ENCODE peak calls at places on chromosomes 6 and 20, in five cellular contexts. H, U, I, T and A are unnamed samples.

GRCh38 chr20:32252189-32252588 is 25.3 kb upstream of the KIF3B start:
- DNase-seq in T (no peak), U (no peak), H (no peak), I (peak), A (no peak)

GRCh38 chr6:47180633-47181032 is 129.1 kb downstream of the TNFRSF21 start:
- DNase-seq in H (no peak), U (peak), I (no peak), T (no peak), A (peak)

GRCh38 chr6:109944448-109944847 is 33.7 kb upstream of the GPR6 start:
- DNase-seq in U (peak), I (no peak), T (no peak), H (peak), A (no peak)

GRCh38 chr20:3042621-3043020 is 801 bp upstream of the GNRH2 start:
- DNase-seq in I (no peak), H (no peak), U (no peak), T (no peak), A (no peak)

GRCh38 chr6:47047479-47048411 is 5.6 kb upstream of the ADGRF1 start:
- DNase-seq in U (peak), T (peak), I (peak), H (peak), A (peak)

GRCh38 chr20:61937146-61937962 is 128.3 kb downstream of the TAF4 start:
- DNase-seq in U (no peak), I (no peak), H (no peak), T (no peak), A (no peak)

GRCh38 chr20:8218861-8219260 is 86.8 kb downstream of the PLCB1 start:
- DNase-seq in I (no peak), T (no peak), H (no peak), U (no peak), A (peak)

GRCh38 chr20:6665621-6666345 is 101.7 kb upstream of the BMP2 start:
- DNase-seq in H (no peak), U (no peak), I (no peak), T (no peak), A (no peak)

GRCh38 chr6:123547216-123547978 is 89.4 kb downstream of the TRDN start:
- DNase-seq in H (no peak), I (no peak), T (no peak), U (no peak), A (no peak)

GRCh38 chr6:87029711-87030314 is 65.1 kb downstream of the CGA start:
- DNase-seq in H (no peak), I (peak), U (peak), T (peak), A (peak)

GRCh38 chr6:53359843-53360834 is 11.4 kb upstream of the ELOVL5 start:
- DNase-seq in U (no peak), T (no peak), I (peak), H (no peak), A (peak)

GRCh38 chr6:162940426-162940825 is 212.7 kb downstream of the PACRG start:
- DNase-seq in I (no peak), U (no peak), T (no peak), H (no peak), A (no peak)

GRCh38 chr6:105431226-105431625 is 28.3 kb upstream of the PREP start:
- DNase-seq in I (peak), T (peak), U (peak), H (peak), A (peak)

GRCh38 chr20:24862186-24862585 is 86.9 kb upstream of the CST7 start:
- DNase-seq in I (no peak), T (no peak), H (no peak), U (no peak), A (no peak)

GRCh38 chr6:142570221-142570671 is 268.4 kb downstream of the ADGRG6 start:
- DNase-seq in H (no peak), T (no peak), U (peak), I (no peak), A (peak)

GRCh38 chr20:46558511-46558959 is 8.1 kb upstream of the OCSTAMP start:
- DNase-seq in H (no peak), T (no peak), I (no peak), U (peak), A (peak)

GRCh38 chr6:33589723-33590530 is 9.9 kb upstream of the BAK1 start:
- DNase-seq in T (no peak), U (peak), I (peak), H (no peak), A (peak)

GRCh38 chr6:16909599-16910360 is 148.5 kb upstream of the ATXN1 start:
- DNase-seq in H (no peak), T (no peak), I (no peak), U (no peak), A (peak)

GRCh38 chr20:10511166-10511506 is 76.0 kb downstream of the SLX4IP start:
- DNase-seq in H (no peak), T (no peak), I (no peak), U (peak), A (no peak)

GRCh38 chr6:20302168-20302567 is 89.9 kb upstream of the MBOAT1 start:
- DNase-seq in T (no peak), U (no peak), H (no peak), I (no peak), A (no peak)

GRCh38 chr20:19129976-19130612 is 82.3 kb upstream of the SLC24A3 start:
- DNase-seq in H (no peak), I (no peak), T (peak), U (no peak), A (no peak)

GRCh38 chr20:49690899-49691620 is 22.6 kb downstream of the B4GALT5 start:
- DNase-seq in U (peak), I (no peak), T (no peak), H (no peak), A (peak)

GRCh38 chr6:90977513-90977912 is 390.6 kb upstream of the MAP3K7 start:
- DNase-seq in U (no peak), I (no peak), H (no peak), T (no peak), A (no peak)

GRCh38 chr6:157895585-157895984 is 72.5 kb downstream of the SNX9 start:
- DNase-seq in U (no peak), H (no peak), I (no peak), T (no peak), A (no peak)

GRCh38 chr6:6714498-6715360 is 126.2 kb downstream of the LY86 start:
- DNase-seq in H (no peak), U (no peak), I (no peak), T (no peak), A (no peak)

DNA sequence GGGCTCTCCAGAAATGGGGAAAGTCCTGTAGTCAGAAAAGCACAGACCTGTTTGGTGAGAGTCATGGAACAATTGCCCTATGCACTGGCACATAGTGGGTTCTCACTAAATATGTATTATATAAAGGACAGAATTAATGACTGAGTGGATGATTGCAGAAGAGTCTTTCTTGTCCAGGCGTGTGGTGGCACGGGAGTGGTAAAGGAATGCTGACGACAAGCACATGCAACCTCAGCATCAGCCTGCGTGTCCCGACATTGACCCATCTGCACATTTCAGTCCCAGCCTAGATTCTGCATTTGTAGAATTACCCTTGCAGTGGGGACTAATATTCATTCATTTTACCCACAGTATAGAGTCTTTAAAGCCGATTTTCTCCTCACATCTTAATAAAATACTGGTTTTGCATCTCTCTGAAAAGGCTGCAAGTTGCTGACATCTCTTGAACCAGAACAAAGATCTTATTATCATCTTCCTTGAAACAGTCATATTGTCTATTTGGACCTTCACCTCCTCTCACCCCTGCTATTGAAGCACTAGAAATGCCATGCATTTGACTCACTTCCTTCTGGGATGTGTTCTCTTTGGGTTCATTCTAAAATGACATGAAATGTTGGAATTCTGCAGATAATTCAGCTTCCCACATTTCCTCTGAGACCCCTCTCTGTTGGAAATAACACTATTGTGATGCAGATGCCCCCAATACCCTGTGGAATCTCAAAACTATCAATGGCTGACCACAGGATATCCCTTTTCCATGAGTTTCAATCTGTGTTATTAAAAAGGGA is 883.6 kb upstream of the FLRT3 start:
- DNase-seq in H (no peak), U (peak), I (no peak), T (no peak), A (peak)
- H3K27ac ChIP-seq in H (no peak), U (no peak), I (no peak), T (no peak), A (peak)

GRCh38 chr6:28001751-28002150 is 44.7 kb downstream of the OR2B6 start:
- DNase-seq in U (no peak), T (no peak), I (no peak), H (no peak), A (no peak)

GRCh38 chr6:28003661-28004060 is 46.6 kb downstream of the OR2B6 start:
- DNase-seq in H (no peak), I (no peak), T (no peak), U (peak), A (no peak)

GRCh38 chr6:28001351-28001750 is 44.3 kb downstream of the OR2B6 start:
- DNase-seq in H (no peak), I (no peak), U (no peak), T (no peak), A (no peak)

GRCh38 chr6:28003059-28003458 is 46.0 kb downstream of the OR2B6 start:
- DNase-seq in T (no peak), U (no peak), I (no peak), H (no peak), A (no peak)

GRCh38 chr6:28002181-28002580 is 45.1 kb downstream of the OR2B6 start:
- DNase-seq in U (peak), H (no peak), I (no peak), T (no peak), A (no peak)
- H3K27ac ChIP-seq in U (no peak), H (no peak), I (no peak), T (no peak), A (no peak)

DNA sequence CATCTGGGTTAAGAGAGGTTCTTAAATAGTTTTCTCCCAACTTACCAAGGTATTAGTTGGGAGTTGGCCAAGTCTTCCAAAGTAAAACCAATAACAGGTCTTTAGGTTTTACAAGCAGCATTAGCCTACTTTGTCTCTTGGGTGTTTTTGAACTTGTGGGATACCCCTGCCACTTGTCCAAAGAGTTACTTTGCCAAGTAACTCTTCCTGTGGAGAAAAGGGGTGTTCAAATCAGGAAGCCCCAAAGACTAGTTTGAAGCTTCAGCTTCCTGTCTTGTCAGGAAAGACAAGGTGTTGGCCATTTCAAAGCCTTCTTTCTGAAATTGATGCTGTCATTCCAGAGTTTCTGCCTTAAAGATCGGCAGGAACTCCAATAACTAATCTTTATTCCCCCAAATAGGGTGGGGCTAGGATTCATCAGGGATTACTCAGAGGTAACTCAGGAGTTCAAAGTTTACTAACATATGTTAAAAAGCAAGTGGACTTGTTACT is 822 bp downstream of the RAB22A start:
- DNase-seq in U (peak), H (no peak), I (peak), T (no peak), A (no peak)
- H3K27ac ChIP-seq in U (peak), H (no peak), I (peak), T (peak), A (peak)

GRCh38 chr6:82385546-82385945 is 21.9 kb downstream of the TPBG start:
- DNase-seq in H (no peak), U (no peak), T (no peak), I (no peak), A (no peak)

GRCh38 chr6:82381278-82381677 is 17.7 kb downstream of the TPBG start:
- DNase-seq in H (no peak), T (no peak), I (no peak), U (no peak), A (no peak)

GRCh38 chr6:82380566-82381185 is 17.1 kb downstream of the TPBG start:
- DNase-seq in U (no peak), I (no peak), T (no peak), H (no peak), A (no peak)

GRCh38 chr6:82385961-82386360 is 22.3 kb downstream of the TPBG start:
- DNase-seq in U (peak), I (no peak), H (no peak), T (no peak), A (no peak)

GRCh38 chr6:82385102-82385501 is 21.5 kb downstream of the TPBG start:
- DNase-seq in T (no peak), H (no peak), I (no peak), U (no peak), A (no peak)
- H3K27ac ChIP-seq in T (no peak), H (no peak), I (no peak), U (peak), A (no peak)

GRCh38 chr6:107941199-107941598 is 16.8 kb downstream of the SEC63 start:
- DNase-seq in T (no peak), U (no peak), I (no peak), H (no peak), A (no peak)
- H3K27ac ChIP-seq in T (no peak), U (no peak), I (no peak), H (no peak), A (no peak)

DNA sequence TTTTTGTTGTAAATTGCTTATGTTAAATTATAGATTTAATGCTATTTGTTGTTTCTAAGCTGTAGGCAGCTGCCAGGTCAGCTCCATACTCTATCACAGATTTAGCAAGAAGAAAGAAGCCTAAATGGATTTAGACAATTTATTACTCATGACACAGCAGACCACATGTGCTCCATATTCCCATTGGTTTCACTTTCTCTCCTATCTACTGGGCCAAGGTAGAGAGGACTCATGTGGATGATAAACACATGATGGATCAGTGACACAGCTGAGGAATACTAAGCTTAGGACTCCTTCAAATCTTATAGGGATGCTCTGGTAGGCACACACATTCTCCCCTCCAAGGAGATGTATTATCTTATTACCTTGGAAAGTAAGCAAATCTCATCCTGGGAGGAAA is 553.0 kb upstream of the ADGRB3 start:
- DNase-seq in T (no peak), H (no peak), I (no peak), U (no peak), A (peak)
- H3K27ac ChIP-seq in T (no peak), H (no peak), I (no peak), U (no peak), A (no peak)

DNA sequence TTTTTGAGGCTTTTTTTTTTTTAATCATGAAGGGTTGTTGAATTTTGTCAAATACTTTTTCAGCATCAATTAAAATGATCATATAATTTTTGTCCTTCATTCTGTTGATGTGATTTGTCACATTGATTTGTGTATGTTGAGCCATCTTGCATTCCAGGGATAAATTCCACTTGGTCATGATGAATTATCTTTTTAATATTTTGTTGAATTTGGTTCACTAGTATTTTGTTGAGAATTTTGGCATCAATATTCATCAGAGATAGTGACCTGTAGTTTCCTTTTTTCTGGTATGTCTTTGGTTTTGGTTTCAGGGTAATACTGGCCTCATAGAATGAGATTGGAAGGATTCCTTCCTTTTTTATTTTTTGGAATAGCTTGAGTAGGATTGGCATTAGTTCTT is 221.9 kb upstream of the ZNF217 start:
- DNase-seq in H (no peak), T (no peak), U (no peak), I (no peak), A (no peak)
- H3K27ac ChIP-seq in H (no peak), T (no peak), U (no peak), I (no peak), A (no peak)

DNA sequence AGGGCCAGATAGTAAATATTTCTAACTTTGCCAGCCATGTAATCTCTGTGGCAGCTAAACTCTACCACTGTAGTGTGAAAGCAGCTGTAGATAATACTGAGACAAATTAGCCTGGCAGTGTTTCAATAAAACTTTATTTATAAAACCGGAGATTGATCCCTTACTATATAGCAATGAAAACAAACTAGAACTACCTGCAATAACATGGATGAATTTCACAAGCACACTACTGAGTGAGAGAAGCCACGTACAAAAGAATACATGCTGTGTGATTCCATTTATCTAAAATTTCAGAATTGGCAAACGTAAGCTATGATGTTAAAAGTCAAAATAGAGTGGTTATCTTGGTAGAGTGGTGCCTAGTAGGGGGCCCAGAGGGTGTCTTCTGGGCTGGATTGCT is 198.7 kb upstream of the SGK1 start:
- DNase-seq in H (no peak), U (no peak), I (no peak), T (no peak), A (no peak)
- H3K27ac ChIP-seq in H (no peak), U (no peak), I (no peak), T (peak), A (peak)